ENCODE peak calls at places on chromosomes 11 and 22, in nine cellular contexts. U is stimulated activated CD4-positive, alpha-beta T cell treated with anti-CD3 and anti-CD28 coated beads, Interleukin-1b, Interleukin-23, amount 100 ng/mL, for 1 hour; S is Ammon's horn; B is NCI-H2081; Y is HFFc6; W is CD14-positive monocyte; R is substantia nigra; C is amniotic epithelial cell; P is sciatic nerve. H is an unnamed sample.
A peak's percentile ranks its signal among the peaks of the same experiment; 100 is the strongest.

GRCh38 chr11:71481101-71481960 is 28.3 kb downstream of the NADSYN1 start:
- DNase-seq in U (no peak), S (no peak), B (no peak), Y (no peak), W (peak; percentile 10), R (no peak), C (no peak), P (no peak), H (no peak)

GRCh38 chr11:46281374-46281831 is 3.9 kb downstream of the CREB3L1 start:
- DNase-seq in U (no peak), S (no peak), B (peak; percentile 19), Y (no peak), W (no peak), R (no peak), C (peak; percentile 56), P (no peak), H (no peak)

GRCh38 chr11:68498313-68498712 is 37.8 kb downstream of the PPP6R3 start:
- DNase-seq in U (no peak), S (no peak), B (no peak), Y (no peak), W (no peak), R (no peak), C (no peak), P (no peak), H (no peak)

GRCh38 chr11:15629690-15630321 is 515.1 kb downstream of the INSC start:
- DNase-seq in U (no peak), S (no peak), B (no peak), Y (no peak), W (no peak), R (no peak), C (peak; percentile 29), P (no peak), H (no peak)

GRCh38 chr22:47914481-47915097 is 1152.1 kb downstream of the TBC1D22A start:
- DNase-seq in U (no peak), S (no peak), B (no peak), Y (no peak), W (no peak), R (no peak), C (no peak), P (no peak), H (no peak)

GRCh38 chr11:3626250-3626960 is 15.4 kb downstream of the ART5 start:
- DNase-seq in U (no peak), S (peak; percentile 63), B (no peak), Y (no peak), W (peak; percentile 77), R (no peak), C (no peak), P (peak; percentile 74), H (no peak)

GRCh38 chr22:23128269-23129108 is 13.3 kb downstream of the RSPH14 start:
- DNase-seq in U (peak; percentile 59), S (peak; percentile 91), B (peak; percentile 42), Y (peak; percentile 71), W (no peak), R (peak; percentile 75), C (peak; percentile 70), P (peak; percentile 91), H (peak; percentile 72)

GRCh38 chr22:49760630-49761571 is 66.8 kb downstream of the BRD1 start:
- DNase-seq in U (no peak), S (no peak), B (no peak), Y (no peak), W (peak; percentile 43), R (no peak), C (peak; percentile 7), P (peak; percentile 38), H (no peak)

GRCh38 chr11:128244896-128245295 is 342.5 kb downstream of the ETS1 start:
- DNase-seq in U (no peak), S (no peak), B (no peak), Y (no peak), W (no peak), R (no peak), C (peak; percentile 61), P (no peak), H (no peak)

GRCh38 chr22:31957970-31958594 is 13.7 kb downstream of the YWHAH start:
- DNase-seq in U (no peak), S (no peak), B (no peak), Y (no peak), W (no peak), R (no peak), C (no peak), P (no peak), H (no peak)

GRCh38 chr11:45278721-45279120 is 7.4 kb downstream of the SYT13 start:
- DNase-seq in U (no peak), S (no peak), B (no peak), Y (no peak), W (no peak), R (no peak), C (no peak), P (no peak), H (no peak)